ENCODE peak calls at places on chromosome 15, in eight cellular contexts. Y, O, M, J, D, T, E and K are unnamed samples.

GRCh38 chr15:100925480-100925879 is 6.3 kb downstream of the LRRK1 start:
- DNase-seq in Y (no peak), D (no peak), M (no peak), O (no peak), J (no peak), E (no peak), T (no peak), K (no peak)

GRCh38 chr15:69403611-69404010 is 10.5 kb upstream of the KIF23 start:
- DNase-seq in T (no peak), M (peak), J (peak), Y (peak), O (no peak), D (no peak), E (no peak), K (no peak)

GRCh38 chr15:32802296-32802936 is 84.6 kb downstream of the GREM1 start:
- DNase-seq in T (no peak), E (no peak), Y (peak), J (peak), O (no peak), D (no peak), M (peak), K (no peak)

GRCh38 chr15:77180757-77181156 is 109.8 kb upstream of the TSPAN3 start:
- DNase-seq in E (no peak), O (no peak), D (no peak), M (no peak), Y (peak), J (peak), T (no peak), K (no peak)

GRCh38 chr15:42401544-42402478 is 42.5 kb downstream of the CAPN3 start:
- DNase-seq in Y (no peak), O (no peak), J (no peak), D (no peak), M (no peak), E (no peak), T (no peak), K (no peak)

GRCh38 chr15:52013151-52013791 is 5.7 kb upstream of the MAPK6 start:
- DNase-seq in M (no peak), T (no peak), D (no peak), Y (no peak), J (peak), O (no peak), E (no peak), K (no peak)

GRCh38 chr15:98568382-98569017 is 79.8 kb upstream of the IGF1R start:
- DNase-seq in T (no peak), D (no peak), O (no peak), E (no peak), J (peak), M (no peak), Y (no peak), K (no peak)

GRCh38 chr15:71333839-71334238 is 218.6 kb downstream of the THSD4 start:
- DNase-seq in J (peak), M (no peak), O (no peak), Y (no peak), T (no peak), D (no peak), E (no peak), K (no peak)

GRCh38 chr15:64185331-64185911 is 22.6 kb upstream of the PPIB start:
- DNase-seq in T (no peak), M (no peak), Y (no peak), D (no peak), O (no peak), E (no peak), J (no peak), K (no peak)

GRCh38 chr15:43144512-43144911 is 11.1 kb downstream of the TMEM62 start:
- DNase-seq in E (no peak), Y (no peak), M (no peak), O (no peak), T (no peak), J (no peak), D (no peak), K (no peak)

GRCh38 chr15:77944002-77944867 is 133.3 kb downstream of the TBC1D2B start:
- DNase-seq in Y (peak), O (peak), M (no peak), D (peak), E (peak), T (peak), J (peak), K (peak)

GRCh38 chr15:62928996-62929350 is 113.6 kb upstream of the TPM1 start:
- DNase-seq in M (no peak), J (no peak), Y (no peak), T (no peak), E (no peak), O (no peak), D (no peak), K (no peak)

GRCh38 chr15:63503739-63504246 is 600 bp upstream of the USP3 start:
- DNase-seq in D (peak), M (no peak), Y (no peak), J (peak), T (peak), E (peak), O (peak), K (peak)

GRCh38 chr15:39534996-39535395 is 45.9 kb upstream of the THBS1 start:
- DNase-seq in M (no peak), E (no peak), D (no peak), O (no peak), Y (no peak), T (no peak), J (no peak), K (no peak)

DNA sequence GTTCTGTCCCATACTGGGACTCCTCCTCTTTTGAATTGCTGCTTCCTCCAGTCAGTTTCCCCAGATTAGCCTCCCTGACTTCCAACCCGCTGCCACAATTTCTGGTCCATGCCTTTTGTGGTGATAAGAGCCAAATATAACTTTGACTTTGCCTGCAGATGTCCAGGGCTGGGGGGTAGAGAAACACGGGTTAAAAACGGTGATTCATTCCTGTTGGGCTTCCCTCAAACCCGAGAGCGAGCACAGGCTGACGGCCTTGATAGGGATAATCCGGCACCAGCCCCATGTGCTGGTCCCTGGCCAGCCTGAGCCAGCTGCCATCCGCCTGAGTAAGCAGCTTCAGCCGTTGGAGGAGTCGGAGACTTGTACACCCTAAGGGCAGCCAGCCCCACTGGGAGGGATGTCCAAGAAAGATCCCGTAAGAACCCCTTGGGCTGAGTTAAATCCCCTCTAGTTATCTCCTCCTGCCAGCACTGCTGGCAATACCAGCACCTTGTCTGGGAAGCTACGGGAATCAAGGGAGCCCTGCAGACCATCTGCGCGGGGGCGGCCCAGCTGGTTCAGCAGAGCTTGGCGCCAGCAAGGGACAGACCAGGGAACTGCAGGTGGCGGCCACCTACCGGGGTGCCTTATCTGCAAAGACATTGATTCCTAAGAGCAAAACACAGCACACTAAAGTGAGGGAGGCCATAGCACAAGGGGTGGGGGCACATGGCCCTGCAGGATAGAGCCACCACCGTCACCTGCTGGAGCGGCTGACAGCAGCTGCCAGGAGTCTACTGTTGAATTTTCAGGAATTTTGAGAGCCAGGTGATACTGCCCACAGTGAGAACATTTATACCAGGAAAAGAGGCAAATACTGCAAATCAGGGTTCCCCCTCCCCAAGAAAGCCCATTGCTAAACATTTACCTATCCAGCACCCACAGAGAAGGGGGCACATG is 18.1 kb downstream of the CSPG4 start:
- DNase-seq in M (peak), D (no peak), Y (peak), E (peak), T (peak), O (peak), J (peak), K (peak)
- TF ChIP-seq CTCF in M (peak), D (no peak), Y (peak), E (no peak), T (no peak), O (peak), J (peak), K (peak)

DNA sequence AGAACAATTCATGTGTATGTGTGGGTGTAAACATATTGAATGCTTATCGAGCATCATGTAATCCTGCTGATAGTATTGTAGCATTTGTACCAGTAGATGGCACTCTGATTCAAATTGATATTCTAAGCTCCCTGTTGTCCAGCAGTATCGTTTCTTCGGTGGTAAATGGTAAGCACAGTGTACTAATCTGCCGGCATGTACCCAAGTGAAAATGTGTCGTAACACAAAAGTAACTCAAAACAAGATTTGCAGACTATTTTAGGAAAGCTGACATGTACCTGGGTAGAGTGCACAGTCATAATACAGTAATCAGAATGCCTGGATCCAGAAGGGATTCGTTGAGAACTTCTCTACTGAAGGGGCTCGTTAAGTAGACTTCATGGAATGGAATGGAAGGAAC is 31.7 kb upstream of the MNS1 start:
- DNase-seq in J (peak), O (peak), T (peak), M (peak), E (no peak), Y (peak), D (no peak), K (no peak)
- TF ChIP-seq CTCF in J (peak), O (peak), T (peak), M (peak), E (peak), Y (peak), D (peak), K (no peak)

DNA sequence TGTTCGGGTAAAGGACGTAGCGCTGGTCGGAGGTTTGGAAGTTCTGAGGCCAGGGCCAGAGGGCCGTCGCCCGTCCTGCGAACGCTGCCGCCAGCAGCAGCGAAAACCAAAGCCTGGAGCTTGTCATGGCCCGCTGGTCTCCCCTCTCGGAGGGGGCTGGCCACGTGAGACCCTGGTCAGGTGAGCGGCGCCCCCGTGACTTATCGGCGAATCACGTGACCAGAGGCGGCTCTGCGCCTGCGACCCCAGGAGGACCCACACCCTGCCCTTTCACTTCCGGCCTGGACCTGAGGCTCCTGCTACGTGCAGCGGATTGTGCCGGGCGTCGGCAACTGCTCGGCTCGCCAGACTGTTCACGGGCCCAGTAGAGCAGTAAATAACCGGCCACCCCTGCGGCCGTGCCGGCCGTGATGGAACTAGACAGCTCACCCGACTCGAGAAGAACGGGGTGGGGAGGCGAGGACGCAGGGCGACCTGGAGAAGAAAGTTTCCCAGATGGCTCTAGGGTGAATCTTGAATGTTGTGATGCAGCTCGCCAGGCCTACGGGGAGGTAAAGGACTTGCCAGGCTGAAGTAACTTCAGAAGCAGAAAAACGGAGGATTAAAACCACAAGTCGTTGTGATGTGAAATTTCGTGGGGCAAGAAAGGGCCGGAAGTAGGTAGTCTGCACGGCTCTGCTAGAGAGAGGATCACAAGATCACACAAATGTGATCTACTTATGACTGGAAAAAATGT is at the start of gene HEXA:
- DNase-seq in Y (peak), D (peak), E (peak), M (peak), O (peak), T (peak), J (peak), K (peak)
- TF ChIP-seq CTCF in Y (no peak), D (no peak), E (no peak), M (no peak), O (no peak), T (peak), J (no peak), K (no peak)

DNA sequence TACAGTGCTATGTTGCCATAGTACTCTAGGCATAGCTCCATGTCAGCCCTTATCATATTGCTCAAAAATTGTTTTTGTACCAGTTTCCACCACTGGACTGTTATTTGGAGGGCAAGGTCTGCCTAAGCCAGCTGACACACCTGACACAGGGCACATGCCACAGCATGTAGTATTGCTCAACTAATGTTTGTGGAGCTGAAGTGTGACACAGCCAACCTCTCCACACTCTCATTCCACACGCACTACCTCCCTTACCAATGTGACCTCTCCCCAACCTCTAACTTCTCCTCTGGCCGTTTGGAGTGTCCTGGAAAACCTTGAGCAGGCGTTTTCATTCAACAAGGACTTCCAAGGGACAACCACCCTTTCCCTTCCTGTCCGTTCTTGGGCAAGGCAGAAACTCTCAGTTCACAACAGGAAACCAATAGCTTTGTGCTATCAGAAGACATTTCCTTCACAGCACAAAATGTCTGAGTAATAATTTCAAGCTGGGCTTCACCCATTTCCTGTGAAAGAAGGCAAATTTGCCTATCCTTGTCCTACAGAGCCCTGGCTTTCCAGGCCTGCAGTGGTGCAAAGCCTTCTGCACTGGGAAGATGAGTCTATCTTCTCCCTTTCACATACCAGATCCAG is 38.4 kb downstream of the TLNRD1 start:
- DNase-seq in Y (no peak), E (no peak), T (no peak), J (no peak), O (no peak), D (no peak), M (no peak), K (peak)
- TF ChIP-seq CTCF in Y (no peak), E (no peak), T (no peak), J (no peak), O (no peak), D (no peak), M (no peak), K (no peak)

DNA sequence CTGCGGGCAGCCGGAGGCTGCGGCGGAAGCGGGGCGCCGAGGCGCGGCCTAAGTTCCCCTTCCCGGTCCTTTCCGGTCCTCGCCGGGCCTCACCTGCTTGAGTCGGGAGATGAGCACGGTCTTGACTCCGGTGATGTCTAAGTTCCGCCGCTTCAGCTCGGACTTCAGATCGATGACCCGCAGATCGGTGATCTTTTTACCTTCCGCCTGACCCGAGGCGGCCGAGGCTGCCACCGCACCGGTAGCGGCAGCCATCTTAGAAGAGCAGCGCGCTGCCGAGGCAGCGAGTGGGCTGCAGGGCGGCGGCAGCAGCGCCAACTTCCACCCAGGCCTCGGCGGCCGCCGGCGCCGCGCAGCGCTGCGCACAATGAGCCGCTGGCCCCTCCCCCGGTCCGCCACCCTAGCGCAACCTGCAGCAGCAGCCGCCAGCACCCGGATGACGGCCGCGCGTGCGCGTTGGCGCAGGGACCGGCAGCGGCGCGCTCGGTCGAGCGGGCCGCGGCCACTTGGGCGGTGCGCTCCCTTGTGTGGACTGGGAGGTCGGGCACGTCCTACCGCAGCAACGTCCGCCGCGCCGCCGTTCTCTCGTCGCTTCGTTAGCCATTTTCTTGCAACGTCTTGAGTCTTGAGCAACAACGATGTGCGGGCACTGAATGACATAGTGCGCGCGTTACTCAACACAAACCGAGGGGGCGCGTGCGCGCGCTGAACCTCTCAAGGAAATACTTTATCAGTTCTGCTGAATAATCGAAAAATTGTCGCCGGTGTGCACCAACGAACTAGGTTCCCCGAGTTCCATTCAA is at the start of gene SLTM:
- DNase-seq in O (peak), E (peak), T (peak), J (peak), Y (peak), D (peak), M (peak), K (peak)
- TF ChIP-seq CTCF in O (peak), E (no peak), T (no peak), J (peak), Y (peak), D (no peak), M (no peak), K (no peak)

DNA sequence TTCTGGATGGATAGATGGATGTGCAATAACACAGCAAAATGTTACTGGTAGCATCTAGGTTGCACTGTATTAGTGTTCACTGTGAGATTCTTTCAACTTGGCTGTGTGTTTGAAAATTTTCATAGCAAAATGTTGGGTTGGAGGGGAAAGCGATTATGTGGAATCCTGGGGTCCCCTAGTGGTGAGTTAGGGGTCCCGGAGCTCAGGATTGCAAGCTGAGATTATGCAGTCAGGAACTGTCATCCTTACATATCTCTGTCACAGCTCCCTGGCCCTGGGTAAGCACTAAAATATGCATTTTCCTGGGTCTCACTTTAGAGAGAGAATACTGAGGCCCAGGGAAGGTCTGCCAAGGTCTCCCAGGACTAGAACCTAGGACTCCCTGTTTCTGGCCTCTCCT is 77.2 kb downstream of the CEMIP start:
- DNase-seq in Y (no peak), D (no peak), E (no peak), O (peak), J (no peak), T (no peak), M (no peak), K (no peak)
- TF ChIP-seq CTCF in Y (peak), D (no peak), E (peak), O (peak), J (peak), T (no peak), M (peak), K (no peak)

DNA sequence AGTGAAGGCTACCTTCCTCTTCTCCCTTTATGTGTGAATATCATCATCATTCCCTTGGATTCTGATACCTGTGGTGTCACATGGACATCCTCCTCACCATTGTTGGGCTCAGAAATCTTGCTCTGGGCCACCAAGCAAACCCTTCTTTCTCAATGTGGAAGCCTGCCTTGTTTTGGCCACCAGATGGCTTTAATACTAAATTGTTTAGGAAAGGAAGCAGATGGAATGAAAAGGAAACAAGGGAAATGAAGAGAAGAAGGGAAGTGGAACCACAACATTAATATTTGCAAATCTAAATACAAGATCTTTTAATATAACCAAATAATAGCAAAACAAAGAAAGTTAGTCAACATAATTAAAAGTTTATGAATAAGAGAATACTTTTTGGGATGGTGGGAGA is 14.0 kb downstream of the FAM227B start:
- DNase-seq in D (no peak), E (no peak), O (peak), Y (no peak), J (no peak), T (no peak), M (no peak), K (no peak)
- TF ChIP-seq CTCF in D (no peak), E (no peak), O (peak), Y (peak), J (peak), T (no peak), M (peak), K (no peak)

DNA sequence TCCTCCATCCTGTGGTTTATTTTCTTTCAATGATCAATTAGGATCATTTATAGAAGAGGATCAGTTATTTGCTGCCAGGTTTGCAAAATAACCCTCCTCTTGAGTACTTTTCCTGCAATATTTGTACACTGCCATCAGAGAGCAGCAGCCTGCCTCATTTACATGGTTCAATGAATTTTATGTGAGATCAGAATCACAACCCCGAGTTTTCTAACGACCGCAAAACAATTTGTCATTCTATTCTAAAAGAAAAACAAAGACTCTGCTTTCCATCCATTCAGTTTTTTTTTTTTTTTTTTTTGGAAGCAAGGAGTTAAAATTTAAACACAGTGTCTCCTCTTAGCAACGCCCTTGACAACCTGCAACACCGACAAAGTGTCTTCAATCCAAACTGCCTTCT is 146.9 kb downstream of the RAB11A start:
- DNase-seq in T (no peak), D (no peak), J (no peak), M (no peak), E (no peak), O (no peak), Y (no peak), K (no peak)
- TF ChIP-seq CTCF in T (no peak), D (no peak), J (no peak), M (no peak), E (no peak), O (no peak), Y (no peak), K (no peak)